ENCODE peak calls at places on chromosomes 7 and 10, in five cellular contexts. Z is AG10803, J is fibroblast of mammary gland, N is ovary, F is mammary epithelial cell. I is an unnamed sample.

GRCh38 chr10:82124713-82125112 is 249.7 kb downstream of the NRG3 start:
- DNase-seq in N (no peak), Z (no peak), J (no peak), F (no peak), I (no peak)

GRCh38 chr10:35041502-35041879 is 48.6 kb downstream of the CUL2 start:
- DNase-seq in N (no peak), J (no peak), Z (peak), F (peak), I (no peak)

GRCh38 chr7:138067774-138068173 is 8.5 kb upstream of the AKR1D1 start:
- DNase-seq in Z (no peak), J (no peak), F (no peak), N (no peak), I (no peak)

GRCh38 chr7:119720541-119720940 is 552.4 kb upstream of the KCND2 start:
- DNase-seq in Z (peak), F (peak), J (peak), N (no peak), I (peak)

GRCh38 chr10:57707300-57707658 is 560.4 kb downstream of the IPMK start:
- DNase-seq in J (no peak), F (no peak), Z (no peak), N (no peak), I (no peak)

GRCh38 chr10:28479366-28479765 is 53.6 kb upstream of the WAC start:
- DNase-seq in J (no peak), F (no peak), Z (no peak), N (no peak), I (peak)

GRCh38 chr7:5827755-5828154 is 46.3 kb upstream of the RNF216 start:
- DNase-seq in N (no peak), J (peak), F (no peak), Z (no peak), I (peak)

GRCh38 chr10:77458986-77459590 is 178.5 kb downstream of the KCNMA1 start:
- DNase-seq in Z (peak), J (no peak), F (no peak), N (no peak), I (peak)

GRCh38 chr10:111360260-111360925 is 283.6 kb downstream of the ADRA2A start:
- DNase-seq in N (peak), F (peak), Z (peak), J (peak), I (peak)

GRCh38 chr10:113709221-113709838 is 29.6 kb downstream of the CASP7 start:
- DNase-seq in N (no peak), Z (peak), J (peak), F (no peak), I (peak)

GRCh38 chr7:128259131-128260056 is 18.3 kb downstream of the LEP start:
- DNase-seq in F (peak), J (peak), N (no peak), Z (peak), I (no peak)

GRCh38 chr7:158976849-158977593 is 120.7 kb downstream of the DYNC2I1 start:
- DNase-seq in F (peak), J (peak), Z (peak), N (peak), I (peak)

GRCh38 chr7:19262794-19263193 is 117.6 kb upstream of the FERD3L start:
- DNase-seq in Z (no peak), F (no peak), N (no peak), J (no peak), I (no peak)

GRCh38 chr7:128889121-128889520 is 21.4 kb downstream of the KCP start:
- DNase-seq in J (no peak), Z (no peak), N (no peak), F (peak), I (no peak)

GRCh38 chr10:87045434-87045938 is 25.4 kb downstream of the FAM25A start:
- DNase-seq in Z (no peak), F (no peak), J (no peak), N (no peak), I (no peak)

GRCh38 chr10:125217986-125218675 is 57.8 kb upstream of the CTBP2 start:
- DNase-seq in N (no peak), J (peak), F (no peak), Z (peak), I (no peak)

GRCh38 chr7:135745702-135746312 is 2.8 kb downstream of the FAM180A start:
- DNase-seq in Z (peak), N (peak), F (peak), J (peak), I (peak)

GRCh38 chr10:89171263-89171872 is 35.7 kb downstream of the CH25H start:
- DNase-seq in N (no peak), Z (peak), F (peak), J (no peak), I (peak)

GRCh38 chr10:21607907-21608306 is 73.9 kb downstream of the MLLT10 start:
- DNase-seq in F (no peak), N (no peak), Z (no peak), J (no peak), I (no peak)

GRCh38 chr10:14327535-14327934 is 3.2 kb downstream of the FRMD4A start:
- DNase-seq in N (no peak), F (no peak), Z (no peak), J (no peak), I (no peak)

GRCh38 chr7:156676263-156676662 is 35.7 kb downstream of the RNF32 start:
- DNase-seq in J (no peak), N (no peak), Z (no peak), F (no peak), I (no peak)
- TF ChIP-seq CTCF in J (no peak), N (no peak), Z (no peak), F (no peak), I (no peak)

GRCh38 chr10:10796774-10797415 is 220.8 kb upstream of the CELF2 start:
- DNase-seq in Z (peak), F (peak), J (peak), N (no peak), I (peak)

GRCh38 chr10:10798543-10799192 is 219.0 kb upstream of the CELF2 start:
- DNase-seq in Z (no peak), F (no peak), N (peak), J (no peak), I (no peak)

GRCh38 chr10:10796061-10796773 is 221.5 kb upstream of the CELF2 start:
- DNase-seq in F (no peak), N (no peak), J (peak), Z (peak), I (peak)

GRCh38 chr10:10798021-10798420 is 219.7 kb upstream of the CELF2 start:
- DNase-seq in J (no peak), N (no peak), Z (peak), F (no peak), I (peak)

GRCh38 chr10:10797467-10797866 is 220.2 kb upstream of the CELF2 start:
- DNase-seq in J (no peak), F (no peak), Z (no peak), N (peak), I (peak)
- H3K4me3 ChIP-seq in J (no peak), F (no peak), Z (peak), N (peak), I (no peak)

GRCh38 chr10:95604630-95605029 is 43.5 kb upstream of the SORBS1 start:
- DNase-seq in N (no peak), F (no peak), Z (peak), J (no peak), I (no peak)
- TF ChIP-seq CTCF in N (no peak), F (no peak), Z (peak), J (no peak), I (no peak)

GRCh38 chr7:25031432-25031831 is 51.5 kb upstream of the OSBPL3 start:
- DNase-seq in N (no peak), Z (no peak), F (peak), J (no peak), I (no peak)
- H3K4me3 ChIP-seq in N (no peak), Z (no peak), F (no peak), J (no peak), I (no peak)

GRCh38 chr7:91883676-91884362 is 3.3 kb upstream of the MTERF1 start:
- DNase-seq in N (no peak), J (no peak), F (peak), Z (no peak), I (no peak)

GRCh38 chr7:91880016-91880412 is 488 bp downstream of the MTERF1 start:
- DNase-seq in F (peak), J (peak), N (no peak), Z (peak), I (peak)

GRCh38 chr7:91875851-91876250 is 4.7 kb downstream of the MTERF1 start:
- DNase-seq in F (no peak), Z (peak), N (no peak), J (peak), I (peak)

GRCh38 chr7:91876391-91877133 is 3.9 kb downstream of the MTERF1 start:
- DNase-seq in J (peak), N (no peak), Z (peak), F (peak), I (peak)

DNA sequence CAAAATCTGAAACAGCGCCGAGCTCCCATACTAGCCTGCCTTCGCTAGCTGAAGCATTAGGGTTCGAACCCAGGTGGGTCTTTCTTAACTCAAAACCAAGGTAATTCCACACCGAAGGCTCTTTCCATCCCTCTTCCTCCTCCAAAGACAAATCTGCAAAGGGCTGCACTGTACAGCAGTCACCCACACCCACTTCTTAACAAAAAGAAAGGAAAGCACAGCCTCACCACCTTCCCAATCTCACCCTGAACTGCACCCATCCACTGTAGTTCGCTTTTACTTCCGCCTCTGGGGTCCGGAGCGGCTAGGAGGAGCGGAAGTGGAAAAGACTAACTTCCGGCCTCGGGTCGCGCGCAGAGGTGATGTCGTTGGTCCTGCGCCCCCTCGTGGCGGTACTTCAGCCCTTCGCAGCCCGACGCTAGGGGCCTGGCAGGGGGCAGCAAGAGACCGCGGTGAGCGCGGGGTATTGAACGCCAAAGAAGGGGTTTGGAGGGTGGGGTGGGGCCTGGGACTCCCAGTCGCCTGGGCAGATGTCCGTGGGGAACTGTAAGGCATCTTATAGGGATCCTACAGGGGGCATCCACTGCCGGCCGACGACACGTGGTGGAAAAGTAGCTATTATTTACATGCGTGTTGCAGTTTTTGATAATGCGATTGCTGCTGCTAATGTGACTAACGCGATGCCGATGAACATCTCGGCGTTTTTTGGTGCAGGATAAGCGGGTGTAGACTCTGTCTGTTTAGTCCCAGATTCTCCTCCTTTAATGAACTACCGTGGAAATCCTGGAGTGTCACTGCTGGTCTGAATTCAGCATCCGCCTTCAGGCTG is at the start of gene MTERF1:
- DNase-seq in F (peak), J (peak), Z (peak), N (peak), I (peak)
- TF ChIP-seq CTCF in F (peak), J (peak), Z (peak), N (peak), I (peak)

GRCh38 chr10:132784582-132785432 is 1.1 kb downstream of the NKX6-2 start:
- DNase-seq in Z (no peak), N (no peak), F (no peak), J (peak), I (no peak)

GRCh38 chr10:132783865-132784581 is 1.9 kb downstream of the NKX6-2 start:
- DNase-seq in Z (no peak), F (no peak), N (no peak), J (no peak), I (no peak)

GRCh38 chr10:132786279-132786528 is 257 bp upstream of the NKX6-2 start:
- DNase-seq in Z (no peak), F (no peak), J (no peak), N (no peak), I (no peak)

GRCh38 chr10:132786529-132787252 is 744 bp upstream of the NKX6-2 start:
- DNase-seq in J (no peak), N (no peak), Z (no peak), F (no peak), I (no peak)

DNA sequence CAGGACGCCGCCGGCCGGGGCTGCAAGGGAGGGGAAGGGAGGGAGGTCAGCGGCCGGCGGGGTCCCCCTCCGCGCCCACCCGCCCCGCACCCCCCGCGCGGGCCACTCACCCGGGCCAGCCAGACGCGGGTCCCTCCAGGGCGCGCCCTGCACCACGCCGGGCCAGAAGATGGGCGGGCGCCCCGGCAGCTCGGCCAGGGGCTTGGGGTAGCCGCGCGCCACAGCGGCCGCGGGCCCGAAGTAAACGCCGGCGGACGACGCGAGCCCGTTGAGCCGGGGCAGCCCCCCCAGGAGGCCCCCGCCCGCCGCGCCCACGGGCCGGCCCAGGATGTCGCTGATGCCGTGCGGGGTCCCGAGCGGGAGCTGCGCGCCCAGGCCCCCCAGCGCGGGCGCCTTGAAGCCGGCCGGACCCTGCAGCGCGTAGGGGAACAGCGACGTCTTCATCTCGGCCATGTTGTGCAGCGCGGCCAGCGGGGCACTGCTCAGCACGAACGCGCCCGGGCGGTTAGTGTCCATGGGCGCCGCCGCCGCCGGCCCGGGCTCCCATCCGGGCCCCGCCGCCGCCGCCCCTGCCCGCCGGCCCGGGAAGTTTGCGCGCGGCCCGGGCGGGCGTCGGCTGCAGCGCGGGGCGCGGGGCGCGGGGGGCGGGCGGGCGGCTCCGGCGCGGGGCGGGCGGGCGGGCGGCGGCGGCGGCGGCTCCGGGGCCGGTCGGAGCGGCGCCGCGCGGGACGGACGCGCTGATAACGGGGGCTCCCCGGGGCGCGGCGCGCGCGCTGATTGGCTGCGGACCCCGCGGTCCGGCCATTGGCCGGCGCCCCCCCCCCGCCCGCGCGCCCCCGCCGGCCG is at the start of gene NKX6-2:
- DNase-seq in F (no peak), N (no peak), J (peak), Z (no peak), I (peak)
- H3K4me3 ChIP-seq in F (no peak), N (no peak), J (no peak), Z (no peak), I (no peak)

GRCh38 chr10:70478191-70479160 is at the start of gene PALD1:
- DNase-seq in Z (no peak), N (peak), F (no peak), J (peak), I (peak)
- TF ChIP-seq CTCF in Z (no peak), N (peak), F (no peak), J (no peak), I (no peak)

GRCh38 chr10:79910836-79911235 is 38.1 kb downstream of the SFTPD start:
- DNase-seq in J (no peak), Z (no peak), F (no peak), N (no peak), I (no peak)
- H3K4me3 ChIP-seq in J (no peak), Z (no peak), F (no peak), N (no peak), I (no peak)

GRCh38 chr7:7653568-7654187 is 13.1 kb downstream of the UMAD1 start:
- DNase-seq in Z (no peak), N (no peak), F (no peak), J (peak), I (peak)
- TF ChIP-seq CTCF in Z (peak), N (no peak), F (peak), J (peak), I (peak)